ENCODE peak calls at places on chromosomes 12 and 14, in ten cellular contexts. One of them, this sample, is unnamed.
A peak's percentile ranks its signal among the peaks of the same experiment; 100 is the strongest.

GRCh38 chr12:124613151-124613585 is 45.8 kb upstream of the NCOR2 start:
- DNase-seq in uterus: no peak
- DNase-seq in aorta: no peak
- DNase-seq in transverse colon: peak; percentile 63
- DNase-seq in A673: peak; percentile 47
- DNase-seq in DND-41: no peak
- DNase-seq in adipocyte: peak; percentile 85
- DNase-seq in AG04450: no peak
- DNase-seq in SJCRH30: no peak
- DNase-seq in left ventricle myocardium inferior: no peak
- DNase-seq in this sample: no peak

GRCh38 chr14:31241450-31242114 is 34.0 kb upstream of the HECTD1 start:
- DNase-seq in uterus: no peak
- DNase-seq in aorta: no peak
- DNase-seq in transverse colon: no peak
- DNase-seq in A673: no peak
- DNase-seq in DND-41: no peak
- DNase-seq in adipocyte: no peak
- DNase-seq in AG04450: no peak
- DNase-seq in SJCRH30: no peak
- DNase-seq in left ventricle myocardium inferior: no peak
- DNase-seq in this sample: no peak

GRCh38 chr14:43647302-43647701 is 859.8 kb downstream of the FSCB start:
- DNase-seq in uterus: no peak
- DNase-seq in aorta: no peak
- DNase-seq in transverse colon: no peak
- DNase-seq in A673: peak; percentile 35
- DNase-seq in DND-41: no peak
- DNase-seq in adipocyte: no peak
- DNase-seq in AG04450: no peak
- DNase-seq in SJCRH30: peak; percentile 24
- DNase-seq in left ventricle myocardium inferior: no peak
- DNase-seq in this sample: peak; percentile 0

GRCh38 chr14:92615451-92615850 is 101.9 kb downstream of the RIN3 start:
- DNase-seq in uterus: no peak
- DNase-seq in aorta: no peak
- DNase-seq in transverse colon: no peak
- DNase-seq in A673: no peak
- DNase-seq in DND-41: peak; percentile 69
- DNase-seq in adipocyte: no peak
- DNase-seq in AG04450: no peak
- DNase-seq in SJCRH30: peak; percentile 26
- DNase-seq in left ventricle myocardium inferior: no peak
- DNase-seq in this sample: no peak

GRCh38 chr14:72443991-72444431 is 449.9 kb downstream of the DPF3 start:
- DNase-seq in uterus: no peak
- DNase-seq in aorta: no peak
- DNase-seq in transverse colon: no peak
- DNase-seq in A673: no peak
- DNase-seq in DND-41: peak; percentile 59
- DNase-seq in adipocyte: no peak
- DNase-seq in AG04450: no peak
- DNase-seq in SJCRH30: no peak
- DNase-seq in left ventricle myocardium inferior: no peak
- DNase-seq in this sample: no peak

GRCh38 chr12:77648716-77649115 is 182.0 kb upstream of the NAV3 start:
- DNase-seq in uterus: no peak
- DNase-seq in aorta: no peak
- DNase-seq in transverse colon: no peak
- DNase-seq in A673: no peak
- DNase-seq in DND-41: no peak
- DNase-seq in adipocyte: peak; percentile 47
- DNase-seq in AG04450: no peak
- DNase-seq in SJCRH30: no peak
- DNase-seq in left ventricle myocardium inferior: no peak
- DNase-seq in this sample: no peak

GRCh38 chr12:59808317-59808910 is 212.6 kb downstream of the SLC16A7 start:
- DNase-seq in uterus: no peak
- DNase-seq in aorta: no peak
- DNase-seq in transverse colon: no peak
- DNase-seq in A673: peak; percentile 34
- DNase-seq in DND-41: no peak
- DNase-seq in adipocyte: peak; percentile 72
- DNase-seq in AG04450: no peak
- DNase-seq in SJCRH30: no peak
- DNase-seq in left ventricle myocardium inferior: no peak
- DNase-seq in this sample: peak; percentile 8

GRCh38 chr12:4566474-4566873 is 4.5 kb downstream of the DYRK4 start:
- DNase-seq in uterus: no peak
- DNase-seq in aorta: no peak
- DNase-seq in transverse colon: no peak
- DNase-seq in A673: no peak
- DNase-seq in DND-41: no peak
- DNase-seq in adipocyte: no peak
- DNase-seq in AG04450: no peak
- DNase-seq in SJCRH30: no peak
- DNase-seq in left ventricle myocardium inferior: no peak
- DNase-seq in this sample: no peak

GRCh38 chr12:112837629-112838191 is 46.2 kb downstream of the RPH3A start:
- DNase-seq in uterus: no peak
- DNase-seq in aorta: no peak
- DNase-seq in transverse colon: no peak
- DNase-seq in A673: peak; percentile 37
- DNase-seq in DND-41: no peak
- DNase-seq in adipocyte: peak; percentile 17
- DNase-seq in AG04450: no peak
- DNase-seq in SJCRH30: no peak
- DNase-seq in left ventricle myocardium inferior: no peak
- DNase-seq in this sample: no peak

GRCh38 chr12:13215056-13215455 is 18.5 kb downstream of the EMP1 start:
- DNase-seq in uterus: no peak
- DNase-seq in aorta: no peak
- DNase-seq in transverse colon: no peak
- DNase-seq in A673: no peak
- DNase-seq in DND-41: no peak
- DNase-seq in adipocyte: no peak
- DNase-seq in AG04450: no peak
- DNase-seq in SJCRH30: no peak
- DNase-seq in left ventricle myocardium inferior: no peak
- DNase-seq in this sample: no peak

GRCh38 chr14:95524706-95525512 is 8.5 kb upstream of the SYNE3 start:
- DNase-seq in uterus: no peak
- DNase-seq in aorta: no peak
- DNase-seq in transverse colon: no peak
- DNase-seq in A673: no peak
- DNase-seq in DND-41: no peak
- DNase-seq in adipocyte: no peak
- DNase-seq in AG04450: no peak
- DNase-seq in SJCRH30: no peak
- DNase-seq in left ventricle myocardium inferior: no peak
- DNase-seq in this sample: no peak

DNA sequence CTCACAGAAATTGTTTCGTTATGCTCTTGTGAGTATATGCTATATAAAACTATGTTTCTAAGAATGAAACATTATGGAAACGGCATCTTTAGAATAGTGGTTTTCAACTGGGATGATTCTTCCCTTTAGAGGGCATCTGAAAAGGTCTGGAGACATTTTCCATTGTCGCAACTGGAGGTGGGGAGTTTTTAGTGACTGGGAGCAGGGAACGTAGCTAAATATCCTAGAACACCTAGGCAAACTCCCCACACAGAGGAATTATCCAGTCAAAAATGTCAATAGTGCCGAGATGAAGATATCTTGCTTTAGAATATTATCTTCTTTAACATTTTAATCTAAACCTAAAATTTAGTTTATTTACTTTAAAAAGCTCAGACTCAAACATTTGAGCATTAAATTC is 486.1 kb upstream of the FOXG1 start:
- DNase-seq in uterus: no peak
- DNase-seq in aorta: no peak
- DNase-seq in transverse colon: no peak
- DNase-seq in A673: no peak
- DNase-seq in DND-41: no peak
- DNase-seq in adipocyte: no peak
- DNase-seq in AG04450: no peak
- DNase-seq in SJCRH30: no peak
- DNase-seq in left ventricle myocardium inferior: no peak
- DNase-seq in this sample: no peak
- H3K9me3 ChIP-seq in uterus: no peaks in the 10 kb centered on the region
- H3K9me3 ChIP-seq in aorta: no peaks in the 10 kb centered on the region
- H3K9me3 ChIP-seq in transverse colon: no peaks in the 10 kb centered on the region
- H3K9me3 ChIP-seq in A673: no peaks in the 10 kb centered on the region
- H3K9me3 ChIP-seq in DND-41: no peaks in the 10 kb centered on the region
- H3K9me3 ChIP-seq in adipocyte: no peaks in the 10 kb centered on the region
- H3K9me3 ChIP-seq in AG04450: peaks cover 3% of the 10 kb centered on the region
- H3K9me3 ChIP-seq in SJCRH30: no peaks in the 10 kb centered on the region
- H3K9me3 ChIP-seq in left ventricle myocardium inferior: no peaks in the 10 kb centered on the region
- H3K9me3 ChIP-seq in this sample: no peaks in the 10 kb centered on the region

GRCh38 chr12:37543966-37544668 is 772.5 kb upstream of the ALG10B start:
- DNase-seq in uterus: no peak
- DNase-seq in aorta: no peak
- DNase-seq in transverse colon: no peak
- DNase-seq in A673: no peak
- DNase-seq in DND-41: no peak
- DNase-seq in adipocyte: no peak
- DNase-seq in AG04450: no peak
- DNase-seq in SJCRH30: no peak
- DNase-seq in left ventricle myocardium inferior: no peak
- DNase-seq in this sample: no peak

GRCh38 chr12:37543131-37543965 is 773.2 kb upstream of the ALG10B start:
- DNase-seq in uterus: no peak
- DNase-seq in aorta: no peak
- DNase-seq in transverse colon: no peak
- DNase-seq in A673: no peak
- DNase-seq in DND-41: no peak
- DNase-seq in adipocyte: no peak
- DNase-seq in AG04450: no peak
- DNase-seq in SJCRH30: no peak
- DNase-seq in left ventricle myocardium inferior: no peak
- DNase-seq in this sample: no peak

GRCh38 chr12:37546206-37546605 is 770.4 kb upstream of the ALG10B start:
- DNase-seq in uterus: no peak
- DNase-seq in aorta: no peak
- DNase-seq in transverse colon: no peak
- DNase-seq in A673: no peak
- DNase-seq in DND-41: no peak
- DNase-seq in adipocyte: no peak
- DNase-seq in AG04450: no peak
- DNase-seq in SJCRH30: no peak
- DNase-seq in left ventricle myocardium inferior: no peak
- DNase-seq in this sample: no peak

GRCh38 chr12:37545759-37546158 is 770.8 kb upstream of the ALG10B start:
- DNase-seq in uterus: no peak
- DNase-seq in aorta: no peak
- DNase-seq in transverse colon: no peak
- DNase-seq in A673: no peak
- DNase-seq in DND-41: no peak
- DNase-seq in adipocyte: no peak
- DNase-seq in AG04450: no peak
- DNase-seq in SJCRH30: no peak
- DNase-seq in left ventricle myocardium inferior: no peak
- DNase-seq in this sample: no peak

GRCh38 chr12:37541356-37541755 is 775.2 kb upstream of the ALG10B start:
- DNase-seq in uterus: no peak
- DNase-seq in aorta: no peak
- DNase-seq in transverse colon: no peak
- DNase-seq in A673: no peak
- DNase-seq in DND-41: no peak
- DNase-seq in adipocyte: no peak
- DNase-seq in AG04450: no peak
- DNase-seq in SJCRH30: no peak
- DNase-seq in left ventricle myocardium inferior: no peak
- DNase-seq in this sample: no peak
- H3K9me3 ChIP-seq in uterus: no peaks in the 10 kb centered on the region
- H3K9me3 ChIP-seq in aorta: no peaks in the 10 kb centered on the region
- H3K9me3 ChIP-seq in transverse colon: no peaks in the 10 kb centered on the region
- H3K9me3 ChIP-seq in A673: no peaks in the 10 kb centered on the region
- H3K9me3 ChIP-seq in DND-41: peaks cover 5% of the 10 kb centered on the region
- H3K9me3 ChIP-seq in adipocyte: no peaks in the 10 kb centered on the region
- H3K9me3 ChIP-seq in AG04450: peaks cover 52% of the 10 kb centered on the region
- H3K9me3 ChIP-seq in SJCRH30: no peaks in the 10 kb centered on the region
- H3K9me3 ChIP-seq in left ventricle myocardium inferior: no peaks in the 10 kb centered on the region
- H3K9me3 ChIP-seq in this sample: no peaks in the 10 kb centered on the region

GRCh38 chr14:105900398-105901160 is 374.2 kb downstream of the TMEM121 start:
- DNase-seq in uterus: no peak
- DNase-seq in aorta: no peak
- DNase-seq in transverse colon: no peak
- DNase-seq in A673: no peak
- DNase-seq in DND-41: no peak
- DNase-seq in adipocyte: no peak
- DNase-seq in AG04450: no peak
- DNase-seq in SJCRH30: no peak
- DNase-seq in left ventricle myocardium inferior: no peak
- DNase-seq in this sample: no peak

GRCh38 chr14:105899657-105900397 is 373.4 kb downstream of the TMEM121 start:
- DNase-seq in uterus: no peak
- DNase-seq in aorta: no peak
- DNase-seq in transverse colon: no peak
- DNase-seq in A673: no peak
- DNase-seq in DND-41: no peak
- DNase-seq in adipocyte: no peak
- DNase-seq in AG04450: no peak
- DNase-seq in SJCRH30: no peak
- DNase-seq in left ventricle myocardium inferior: no peak
- DNase-seq in this sample: no peak

GRCh38 chr14:105899071-105899641 is 372.8 kb downstream of the TMEM121 start:
- DNase-seq in uterus: no peak
- DNase-seq in aorta: peak; percentile 54
- DNase-seq in transverse colon: no peak
- DNase-seq in A673: no peak
- DNase-seq in DND-41: no peak
- DNase-seq in adipocyte: no peak
- DNase-seq in AG04450: no peak
- DNase-seq in SJCRH30: no peak
- DNase-seq in left ventricle myocardium inferior: no peak
- DNase-seq in this sample: no peak

GRCh38 chr14:105897725-105898113 is 371.3 kb downstream of the TMEM121 start:
- DNase-seq in uterus: no peak
- DNase-seq in aorta: no peak
- DNase-seq in transverse colon: no peak
- DNase-seq in A673: no peak
- DNase-seq in DND-41: no peak
- DNase-seq in adipocyte: no peak
- DNase-seq in AG04450: no peak
- DNase-seq in SJCRH30: no peak
- DNase-seq in left ventricle myocardium inferior: no peak
- DNase-seq in this sample: no peak

GRCh38 chr14:105898482-105899010 is 372.2 kb downstream of the TMEM121 start:
- DNase-seq in uterus: no peak
- DNase-seq in aorta: peak; percentile 33
- DNase-seq in transverse colon: no peak
- DNase-seq in A673: no peak
- DNase-seq in DND-41: no peak
- DNase-seq in adipocyte: no peak
- DNase-seq in AG04450: no peak
- DNase-seq in SJCRH30: no peak
- DNase-seq in left ventricle myocardium inferior: no peak
- DNase-seq in this sample: no peak
- H3K9me3 ChIP-seq in uterus: no peaks in the 10 kb centered on the region
- H3K9me3 ChIP-seq in aorta: no peaks in the 10 kb centered on the region
- H3K9me3 ChIP-seq in transverse colon: no peaks in the 10 kb centered on the region
- H3K9me3 ChIP-seq in A673: no peaks in the 10 kb centered on the region
- H3K9me3 ChIP-seq in DND-41: no peaks in the 10 kb centered on the region
- H3K9me3 ChIP-seq in adipocyte: peaks cover 2% of the 10 kb centered on the region
- H3K9me3 ChIP-seq in AG04450: peaks cover 93% of the 10 kb centered on the region
- H3K9me3 ChIP-seq in SJCRH30: no peaks in the 10 kb centered on the region
- H3K9me3 ChIP-seq in left ventricle myocardium inferior: peaks cover 6% of the 10 kb centered on the region
- H3K9me3 ChIP-seq in this sample: no peaks in the 10 kb centered on the region

GRCh38 chr12:28367993-28368392 is 177.7 kb downstream of the CCDC91 start:
- DNase-seq in uterus: no peak
- DNase-seq in aorta: no peak
- DNase-seq in transverse colon: no peak
- DNase-seq in A673: no peak
- DNase-seq in DND-41: no peak
- DNase-seq in adipocyte: no peak
- DNase-seq in AG04450: no peak
- DNase-seq in SJCRH30: no peak
- DNase-seq in left ventricle myocardium inferior: no peak
- DNase-seq in this sample: no peak
- H3K9me3 ChIP-seq in uterus: no peaks in the 10 kb centered on the region
- H3K9me3 ChIP-seq in aorta: peaks cover 5% of the 10 kb centered on the region
- H3K9me3 ChIP-seq in transverse colon: peaks cover 17% of the 10 kb centered on the region
- H3K9me3 ChIP-seq in A673: peaks cover 51% of the 10 kb centered on the region
- H3K9me3 ChIP-seq in DND-41: peaks cover 40% of the 10 kb centered on the region
- H3K9me3 ChIP-seq in adipocyte: peaks cover 51% of the 10 kb centered on the region
- H3K9me3 ChIP-seq in AG04450: peaks cover 15% of the 10 kb centered on the region
- H3K9me3 ChIP-seq in SJCRH30: peaks cover 7% of the 10 kb centered on the region
- H3K9me3 ChIP-seq in left ventricle myocardium inferior: peaks cover 52% of the 10 kb centered on the region
- H3K9me3 ChIP-seq in this sample: peaks cover 43% of the 10 kb centered on the region

This sample was measured in NT2/D1.